ENCODE peak calls at places on chromosomes 3 and 15, in eight cellular contexts. W is fibroblast of lung, M is uterus, C is BJ, K is heart right ventricle, X is HFFc6, N is neural progenitor cell, Y is transverse colon. T is an unnamed sample.

GRCh38 chr3:177418787-177419186 is 221.5 kb upstream of the TBL1XR1 start:
- DNase-seq in W (peak), M (no peak), C (no peak), K (no peak), X (no peak), N (no peak), Y (no peak), T (no peak)

GRCh38 chr15:70397816-70398215 is 300.1 kb upstream of the TLE3 start:
- DNase-seq in W (no peak), M (no peak), C (no peak), K (no peak), X (no peak), N (no peak), Y (no peak), T (no peak)

GRCh38 chr15:35529784-35530183 is 16.2 kb downstream of the DPH6 start:
- DNase-seq in W (no peak), M (no peak), C (no peak), K (no peak), X (no peak), N (no peak), Y (no peak), T (no peak)

GRCh38 chr3:158737410-158737809 is 5.2 kb upstream of the RARRES1 start:
- DNase-seq in W (no peak), M (no peak), C (no peak), K (no peak), X (no peak), N (no peak), Y (no peak), T (no peak)

GRCh38 chr15:78384651-78385050 is 44.5 kb downstream of the CRABP1 start:
- DNase-seq in W (no peak), M (no peak), C (no peak), K (no peak), X (no peak), N (no peak), Y (no peak), T (no peak)

GRCh38 chr3:42101048-42101447 is 9.9 kb downstream of the TRAK1 start:
- DNase-seq in W (peak), M (peak), C (no peak), K (peak), X (peak), N (no peak), Y (no peak), T (no peak)

GRCh38 chr3:126866175-126866759 is 116.6 kb upstream of the PLXNA1 start:
- DNase-seq in W (no peak), M (no peak), C (no peak), K (no peak), X (no peak), N (no peak), Y (no peak), T (no peak)

GRCh38 chr15:47186071-47186470 is 531.2 kb upstream of the SEMA6D start:
- DNase-seq in W (no peak), M (no peak), C (no peak), K (no peak), X (no peak), N (no peak), Y (no peak), T (no peak)

GRCh38 chr15:77866186-77866585 is 211.3 kb downstream of the TBC1D2B start:
- DNase-seq in W (no peak), M (peak), C (no peak), K (no peak), X (no peak), N (no peak), Y (peak), T (no peak)

GRCh38 chr3:171749128-171749527 is 61.2 kb downstream of the PLD1 start:
- DNase-seq in W (no peak), M (no peak), C (no peak), K (no peak), X (no peak), N (no peak), Y (no peak), T (no peak)

GRCh38 chr3:13528217-13528801 is 20.6 kb upstream of the FBLN2 start:
- DNase-seq in W (no peak), M (no peak), C (no peak), K (no peak), X (no peak), N (peak), Y (no peak), T (no peak)

GRCh38 chr3:79937567-79937966 is 169.8 kb upstream of the ROBO1 start:
- DNase-seq in W (peak), M (no peak), C (no peak), K (no peak), X (no peak), N (peak), Y (no peak), T (no peak)

GRCh38 chr15:74983725-74984231 is 11.6 kb upstream of the SCAMP5 start:
- DNase-seq in W (no peak), M (no peak), C (no peak), K (no peak), X (peak), N (no peak), Y (no peak), T (no peak)

GRCh38 chr3:133136114-133137041 is 98.2 kb downstream of the TMEM108 start:
- DNase-seq in W (peak), M (no peak), C (no peak), K (no peak), X (no peak), N (no peak), Y (no peak), T (no peak)

GRCh38 chr3:25181096-25181495 is 247.0 kb upstream of the RARB start:
- DNase-seq in W (no peak), M (no peak), C (no peak), K (no peak), X (no peak), N (no peak), Y (no peak), T (no peak)

GRCh38 chr3:25423780-25424179 is 4.3 kb upstream of the RARB start:
- DNase-seq in W (peak), M (no peak), C (no peak), K (no peak), X (no peak), N (no peak), Y (no peak), T (no peak)

GRCh38 chr3:37217098-37217849 is 42.9 kb upstream of the LRRFIP2 start:
- DNase-seq in W (no peak), M (no peak), C (no peak), K (no peak), X (no peak), N (no peak), Y (no peak), T (no peak)

GRCh38 chr3:188205992-188206416 is 52.0 kb downstream of the LPP start:
- DNase-seq in W (no peak), M (no peak), C (no peak), K (no peak), X (no peak), N (peak), Y (peak), T (no peak)
- TF ChIP-seq CTCF in W (no peak), M (no peak), C (no peak), K (peak), X (peak), N (peak), Y (peak), T (peak)

GRCh38 chr3:58351920-58352319 is 19.2 kb downstream of the PXK start:
- DNase-seq in W (no peak), M (no peak), C (no peak), K (no peak), X (no peak), N (peak), Y (no peak), T (peak)
- TF ChIP-seq CTCF in W (no peak), M (no peak), C (no peak), K (no peak), X (no peak), N (no peak), Y (no peak), T (no peak)

GRCh38 chr3:100797921-100798491 is 88.7 kb downstream of the TFG start:
- DNase-seq in W (peak), M (no peak), C (no peak), K (no peak), X (no peak), N (no peak), Y (no peak), T (no peak)

GRCh38 chr3:100802126-100802525 is 92.8 kb downstream of the TFG start:
- DNase-seq in W (peak), M (no peak), C (no peak), K (no peak), X (peak), N (no peak), Y (no peak), T (no peak)

DNA sequence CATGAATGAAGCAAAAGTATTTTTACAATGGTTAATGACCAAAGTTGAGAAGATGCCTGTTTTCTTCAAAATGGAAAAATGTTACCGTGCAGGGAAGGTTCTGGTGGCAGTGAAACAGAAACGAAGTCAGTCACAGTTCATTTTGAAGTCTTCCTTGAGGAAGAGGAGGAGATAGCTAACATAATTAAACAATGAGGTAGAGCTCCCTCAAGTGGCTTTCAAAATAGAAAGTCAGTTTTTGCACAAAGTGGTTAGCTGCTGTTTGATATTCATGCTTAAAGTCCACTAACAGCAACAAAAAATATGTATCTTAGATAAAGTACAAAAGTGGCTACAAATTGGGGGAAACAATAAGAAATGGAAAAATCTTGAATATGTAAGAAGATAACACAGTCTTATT is 87.3 kb downstream of the TFG start:
- DNase-seq in W (peak), M (no peak), C (no peak), K (no peak), X (peak), N (peak), Y (no peak), T (no peak)
- TF ChIP-seq CTCF in W (peak), M (no peak), C (peak), K (peak), X (peak), N (peak), Y (no peak), T (no peak)

GRCh38 chr15:94331731-94332130 is 100.4 kb downstream of the MCTP2 start:
- DNase-seq in W (no peak), M (no peak), C (no peak), K (no peak), X (no peak), N (no peak), Y (no peak), T (no peak)

GRCh38 chr15:94324835-94325767 is 93.7 kb downstream of the MCTP2 start:
- DNase-seq in W (no peak), M (no peak), C (no peak), K (no peak), X (no peak), N (no peak), Y (peak), T (no peak)

GRCh38 chr15:94324117-94324826 is 92.9 kb downstream of the MCTP2 start:
- DNase-seq in W (peak), M (peak), C (no peak), K (no peak), X (peak), N (peak), Y (peak), T (peak)

GRCh38 chr15:94323076-94323475 is 91.7 kb downstream of the MCTP2 start:
- DNase-seq in W (no peak), M (no peak), C (no peak), K (no peak), X (no peak), N (no peak), Y (no peak), T (no peak)

DNA sequence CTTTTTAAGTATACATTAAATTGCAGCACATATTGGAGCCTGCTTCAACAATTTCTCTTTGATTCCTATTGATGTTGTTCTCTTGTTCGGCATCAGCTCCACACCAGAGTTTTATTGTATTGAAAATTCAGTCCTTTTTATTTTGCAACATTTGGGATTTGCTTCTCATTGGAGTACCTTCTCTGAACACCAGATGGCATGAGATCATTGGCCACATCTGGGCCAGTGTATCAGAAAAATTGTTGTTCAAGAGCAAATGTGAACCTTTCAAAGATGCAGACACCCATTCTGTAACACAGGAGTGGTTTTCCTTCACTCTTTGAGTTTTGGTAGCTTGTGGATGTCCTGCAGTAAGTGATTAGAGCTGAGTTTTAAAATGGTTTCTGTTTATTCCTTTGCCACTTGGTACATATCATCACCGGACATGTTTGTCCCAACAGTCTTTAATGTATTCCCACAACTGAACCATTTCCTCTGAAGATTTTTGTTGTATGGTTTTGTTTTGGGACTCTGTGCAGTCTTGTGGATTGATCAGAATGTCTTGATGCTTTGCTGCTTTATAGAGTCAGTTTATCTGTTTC is 96.1 kb downstream of the MCTP2 start:
- DNase-seq in W (peak), M (no peak), C (no peak), K (no peak), X (peak), N (peak), Y (no peak), T (no peak)
- TF ChIP-seq CTCF in W (peak), M (peak), C (peak), K (peak), X (peak), N (peak), Y (peak), T (peak)

GRCh38 chr3:9862391-9863235 is 17.4 kb downstream of the CIDEC start:
- DNase-seq in W (peak), M (peak), C (no peak), K (peak), X (peak), N (peak), Y (peak), T (peak)
- TF ChIP-seq CTCF in W (peak), M (peak), C (peak), K (peak), X (peak), N (peak), Y (peak), T (no peak)

DNA sequence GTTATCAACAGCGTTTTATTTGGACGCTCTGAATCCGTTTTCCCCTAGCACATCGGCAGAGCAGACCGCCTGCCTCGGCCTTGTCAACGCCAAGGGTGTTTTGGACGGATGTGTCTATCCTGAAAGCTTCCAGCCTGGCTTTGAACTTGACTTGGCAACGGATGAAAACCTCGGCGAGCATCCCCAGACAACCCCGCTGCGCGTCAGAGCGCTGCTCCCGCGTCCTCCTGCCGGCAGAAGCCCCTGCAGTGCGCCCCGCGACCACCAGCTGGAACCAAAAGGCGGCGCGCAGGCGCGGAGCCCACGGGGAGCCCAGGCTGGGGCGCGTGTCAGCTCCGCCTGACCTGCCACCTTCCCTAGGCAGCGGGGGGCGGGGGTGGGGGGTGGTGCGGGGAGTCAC is 26.2 kb upstream of the ARL8B start:
- DNase-seq in W (peak), M (peak), C (no peak), K (peak), X (no peak), N (peak), Y (no peak), T (peak)
- TF ChIP-seq CTCF in W (no peak), M (no peak), C (no peak), K (no peak), X (no peak), N (peak), Y (no peak), T (peak)

DNA sequence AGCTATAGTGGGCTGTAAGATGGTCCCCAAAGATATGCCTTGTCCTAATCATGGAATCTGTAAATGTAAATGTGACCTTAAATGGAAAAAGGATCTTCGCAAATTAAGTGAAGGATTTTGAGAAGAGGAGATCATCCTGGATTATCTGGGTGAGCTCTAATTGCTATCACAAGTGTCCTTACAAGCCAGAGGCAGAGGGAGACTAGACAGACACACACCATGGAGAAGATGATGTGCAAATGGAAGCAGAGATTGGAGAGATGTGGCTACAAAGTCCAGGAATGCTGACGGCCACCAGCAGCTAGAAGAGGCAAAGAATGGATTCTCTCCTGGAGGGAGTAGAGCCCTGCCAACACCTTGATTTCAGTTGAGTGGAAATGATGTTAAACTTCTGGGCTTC is 102.3 kb upstream of the PROK2 start:
- DNase-seq in W (no peak), M (no peak), C (no peak), K (no peak), X (no peak), N (no peak), Y (no peak), T (no peak)
- TF ChIP-seq CTCF in W (no peak), M (no peak), C (no peak), K (no peak), X (no peak), N (no peak), Y (no peak), T (no peak)

DNA sequence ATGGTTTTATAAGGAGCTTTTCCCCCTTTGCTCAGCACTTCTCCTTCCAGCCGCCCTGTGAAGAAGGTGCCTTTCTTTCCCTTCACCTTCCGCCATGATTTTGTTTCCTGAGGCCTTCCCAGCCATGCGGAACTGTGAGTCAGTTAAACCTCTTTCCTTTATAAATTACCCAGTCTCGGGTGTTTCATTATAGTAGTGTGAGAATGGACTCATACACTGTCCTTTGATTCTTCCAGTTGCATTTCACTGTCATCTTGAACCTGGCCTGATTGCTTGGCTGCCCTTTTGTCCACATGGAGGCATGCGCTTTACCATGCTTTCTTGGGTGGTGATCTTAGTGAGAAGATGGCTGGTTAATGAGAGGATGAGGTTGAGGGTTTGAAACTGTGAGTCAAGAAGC is 23.2 kb downstream of the USP13 start:
- DNase-seq in W (no peak), M (no peak), C (no peak), K (no peak), X (no peak), N (no peak), Y (no peak), T (no peak)
- TF ChIP-seq CTCF in W (no peak), M (no peak), C (no peak), K (no peak), X (no peak), N (no peak), Y (no peak), T (no peak)

GRCh38 chr3:194268659-194269487 is 82.3 kb downstream of the CPN2 start:
- DNase-seq in W (no peak), M (no peak), C (no peak), K (no peak), X (no peak), N (no peak), Y (peak), T (no peak)

GRCh38 chr3:194266658-194267005 is 84.5 kb downstream of the CPN2 start:
- DNase-seq in W (no peak), M (no peak), C (no peak), K (no peak), X (no peak), N (no peak), Y (no peak), T (no peak)

GRCh38 chr3:194265505-194265892 is 85.6 kb downstream of the CPN2 start:
- DNase-seq in W (peak), M (peak), C (peak), K (peak), X (peak), N (peak), Y (peak), T (peak)

GRCh38 chr3:194267744-194268658 is 83.1 kb downstream of the CPN2 start:
- DNase-seq in W (peak), M (peak), C (no peak), K (peak), X (no peak), N (no peak), Y (peak), T (no peak)

GRCh38 chr3:194265996-194266657 is 85.0 kb downstream of the CPN2 start:
- DNase-seq in W (no peak), M (no peak), C (no peak), K (no peak), X (no peak), N (no peak), Y (no peak), T (no peak)
- TF ChIP-seq CTCF in W (no peak), M (no peak), C (no peak), K (no peak), X (no peak), N (no peak), Y (no peak), T (no peak)